ENCODE peak calls at places on chromosome 3, in ten cellular contexts. H is Right ventricle myocardium superior; B is AML-193; I is GM12865; C is left ventricle myocardium inferior; J is erythroblast; W is stimulated activated CD4-positive, alpha-beta T cell treated with anti-CD3 and anti-CD28 coated beads, Interleukin-12 subunit alpha, Interleukin-12 subunit beta, amount 100 ng/mL, for 4 hours; M is activated CD4-positive, alpha-beta T cell treated with anti-CD3 and anti-CD28 coated beads for 36 hours; D is neural crest cell; A is EH. U is an unnamed sample.

GRCh38 chr3:32384938-32385337 is 6.7 kb upstream of the CMTM7 start:
- DNase-seq in H (no peak), B (no peak), I (no peak), C (no peak), J (peak), W (no peak), M (no peak), D (no peak), A (peak), U (peak)

GRCh38 chr3:184133840-184134745 is 1.1 kb upstream of the EIF2B5 start:
- DNase-seq in H (peak), B (peak), I (peak), C (peak), J (peak), W (peak), M (peak), D (peak), A (peak), U (peak)

GRCh38 chr3:106957021-106957420 is 420.2 kb upstream of the CCDC54 start:
- DNase-seq in H (no peak), B (no peak), I (no peak), C (no peak), J (no peak), W (no peak), M (no peak), D (no peak), A (peak), U (no peak)

GRCh38 chr3:53890726-53891499 is 746 bp downstream of the SELENOK start:
- DNase-seq in H (no peak), B (no peak), I (peak), C (no peak), J (peak), W (peak), M (peak), D (no peak), A (peak), U (peak)

GRCh38 chr3:22012471-22012870 is 261.5 kb upstream of the ZNF385D start:
- DNase-seq in H (no peak), B (no peak), I (no peak), C (no peak), J (no peak), W (no peak), M (no peak), D (no peak), A (peak), U (no peak)

GRCh38 chr3:128478576-128479506 is 12.2 kb upstream of the DNAJB8 start:
- DNase-seq in H (peak), B (no peak), I (no peak), C (no peak), J (no peak), W (no peak), M (no peak), D (no peak), A (no peak), U (no peak)

GRCh38 chr3:67048067-67048715 is 50.1 kb downstream of the KBTBD8 start:
- DNase-seq in H (no peak), B (peak), I (peak), C (no peak), J (no peak), W (no peak), M (no peak), D (no peak), A (no peak), U (no peak)

GRCh38 chr3:17730318-17730967 is 12.0 kb downstream of the TBC1D5 start:
- DNase-seq in H (peak), B (no peak), I (no peak), C (peak), J (peak), W (no peak), M (no peak), D (no peak), A (peak), U (peak)

GRCh38 chr3:105327662-105328337 is 38.9 kb upstream of the ALCAM start:
- DNase-seq in H (no peak), B (no peak), I (no peak), C (no peak), J (no peak), W (no peak), M (no peak), D (no peak), A (no peak), U (peak)

GRCh38 chr3:186053954-186054353 is 54.9 kb downstream of the ETV5 start:
- DNase-seq in H (no peak), B (no peak), I (no peak), C (no peak), J (no peak), W (no peak), M (no peak), D (no peak), A (peak), U (no peak)